ENCODE peak calls at places on chromosome 2, in four cellular contexts. P is ecto neural progenitor cell, O is PC-9, F is cardiac fibroblast. E is an unnamed sample.

GRCh38 chr2:128198666-128199065 is 107.7 kb downstream of the UGGT1 start:
- DNase-seq in O (no peak), P (no peak), F (no peak), E (no peak)

GRCh38 chr2:149330127-149331022 is at the start of gene LYPD6:
- DNase-seq in O (peak), P (peak), F (peak), E (peak)

GRCh38 chr2:27717070-27717453 is 53.4 kb downstream of the SLC4A1AP start:
- DNase-seq in P (no peak), F (peak), O (peak), E (no peak)

GRCh38 chr2:30732876-30733275 is 74.4 kb downstream of the CAPN13 start:
- DNase-seq in P (no peak), O (no peak), F (no peak), E (no peak)

GRCh38 chr2:58194451-58194850 is 46.7 kb downstream of the FANCL start:
- DNase-seq in F (no peak), P (no peak), O (no peak), E (no peak)

GRCh38 chr2:230537531-230537976 is 121.6 kb downstream of the SP100 start:
- DNase-seq in F (no peak), P (no peak), O (no peak), E (no peak)

GRCh38 chr2:163715199-163715598 is 20.6 kb downstream of the FIGN start:
- DNase-seq in F (no peak), P (no peak), O (no peak), E (no peak)

GRCh38 chr2:127591221-127591923 is 54.6 kb upstream of the GPR17 start:
- DNase-seq in P (peak), O (no peak), F (peak), E (peak)

GRCh38 chr2:110744429-110744828 is 12.1 kb downstream of the ACOXL start:
- DNase-seq in F (no peak), O (peak), P (no peak), E (no peak)

GRCh38 chr2:239272626-239273025 is 128.2 kb downstream of the HDAC4 start:
- DNase-seq in O (no peak), F (no peak), P (peak), E (no peak)

GRCh38 chr2:26298638-26299393 is 47.1 kb upstream of the SELENOI start:
- DNase-seq in P (peak), O (no peak), F (peak), E (no peak)

GRCh38 chr2:26195006-26195961 is 22.4 kb downstream of the GAREM2 start:
- DNase-seq in F (no peak), P (no peak), O (no peak), E (peak)

GRCh38 chr2:68603059-68603458 is 40.3 kb upstream of the PROKR1 start:
- DNase-seq in P (no peak), F (no peak), O (no peak), E (no peak)

GRCh38 chr2:227194219-227194618 is 29.8 kb downstream of the COL4A3 start:
- DNase-seq in P (no peak), F (no peak), O (no peak), E (no peak)